ENCODE peak calls at places on chromosomes 4 and X, in seven cellular contexts. B, W, U, Y, J, C and Z are unnamed samples.

GRCh38 chr4:6785572-6785925 is 3.0 kb downstream of the KIAA0232 start:
- DNase-seq in B (no peak), W (no peak), U (no peak), Y (no peak), J (no peak), C (no peak), Z (no peak)

GRCh38 chrX:136754641-136755040 is 26.1 kb downstream of the ARHGEF6 start:
- DNase-seq in B (no peak), W (no peak), U (peak), Y (no peak), J (no peak), C (peak), Z (no peak)

GRCh38 chr4:48853604-48854394 is 22.9 kb downstream of the OCIAD1 start:
- DNase-seq in B (no peak), W (no peak), U (no peak), Y (no peak), J (no peak), C (no peak), Z (no peak)

GRCh38 chr4:155433636-155434360 is 57.0 kb upstream of the MAP9 start:
- DNase-seq in B (no peak), W (no peak), U (no peak), Y (no peak), J (no peak), C (no peak), Z (no peak)

GRCh38 chrX:45472968-45473367 is 272.3 kb upstream of the DIPK2B start:
- DNase-seq in B (no peak), W (no peak), U (no peak), Y (no peak), J (no peak), C (peak), Z (no peak)

GRCh38 chr4:87734936-87735335 is 64.4 kb upstream of the IBSP start:
- DNase-seq in B (no peak), W (no peak), U (no peak), Y (no peak), J (no peak), C (no peak), Z (no peak)

GRCh38 chr4:7195546-7196282 is 3.4 kb downstream of the SORCS2 start:
- DNase-seq in B (peak), W (no peak), U (no peak), Y (no peak), J (no peak), C (no peak), Z (no peak)

GRCh38 chr4:150261571-150261970 is 183.3 kb downstream of the DCLK2 start:
- DNase-seq in B (no peak), W (no peak), U (no peak), Y (no peak), J (no peak), C (peak), Z (no peak)

GRCh38 chr4:849478-850175 is 23.7 kb upstream of the CPLX1 start:
- DNase-seq in B (no peak), W (no peak), U (no peak), Y (no peak), J (no peak), C (no peak), Z (no peak)

GRCh38 chr4:169132561-169133305 is 122.7 kb upstream of the CBR4 start:
- DNase-seq in B (no peak), W (no peak), U (no peak), Y (no peak), J (no peak), C (no peak), Z (no peak)

GRCh38 chrX:39725928-39726619 is 371.7 kb downstream of the BCOR start:
- DNase-seq in B (no peak), W (no peak), U (no peak), Y (no peak), J (no peak), C (peak), Z (no peak)

GRCh38 chrX:153848325-153848724 is 18.0 kb upstream of the PDZD4 start:
- DNase-seq in B (no peak), W (no peak), U (no peak), Y (no peak), J (no peak), C (no peak), Z (no peak)

GRCh38 chr4:120731561-120731960 is 191.0 kb downstream of the PRDM5 start:
- DNase-seq in B (no peak), W (no peak), U (no peak), Y (no peak), J (no peak), C (no peak), Z (no peak)

GRCh38 chr4:56215901-56216300 is 171.4 kb downstream of the AASDH start:
- DNase-seq in B (no peak), W (no peak), U (no peak), Y (no peak), J (no peak), C (peak), Z (no peak)